ENCODE peak calls at places on chromosome 13, in four cellular contexts. P, W, E and J are unnamed samples.

GRCh38 chr13:101139076-101139475 is 277.2 kb downstream of the NALCN start:
- DNase-seq in W (no peak), E (no peak), P (no peak), J (no peak)

GRCh38 chr13:60121288-60121687 is 42.4 kb downstream of the DIAPH3 start:
- DNase-seq in P (no peak), E (no peak), W (no peak), J (no peak)

GRCh38 chr13:60397693-60398437 is 845 bp downstream of the TDRD3 start:
- DNase-seq in W (peak; percentile 86), P (peak; percentile 26), E (peak; percentile 16), J (peak; percentile 43)

GRCh38 chr13:111981446-111982165 is 85.3 kb upstream of the SOX1 start:
- DNase-seq in P (no peak), E (no peak), W (no peak), J (no peak)

GRCh38 chr13:46315036-46315435 is 72.0 kb downstream of the RUBCNL start:
- DNase-seq in E (no peak), P (no peak), W (no peak), J (no peak)

GRCh38 chr13:93262729-93263128 is 36.1 kb downstream of the GPC6 start:
- DNase-seq in E (no peak), P (no peak), W (no peak), J (no peak)

GRCh38 chr13:68078874-68079273 is 848.7 kb upstream of the PCDH9 start:
- DNase-seq in E (no peak), P (no peak), W (no peak), J (no peak)

GRCh38 chr13:65744761-65745160 is 1485.4 kb downstream of the PCDH9 start:
- DNase-seq in P (no peak), W (no peak), E (no peak), J (no peak)

GRCh38 chr13:111425326-111425725 is 104.9 kb downstream of the TEX29 start:
- DNase-seq in E (no peak), W (no peak), P (no peak), J (no peak)

GRCh38 chr13:36453518-36453917 is 21.2 kb downstream of the CCNA1 start:
- DNase-seq in W (no peak), E (no peak), P (no peak), J (no peak)

GRCh38 chr13:23434431-23434830 is 929 bp upstream of the SACS start:
- DNase-seq in E (no peak), P (no peak), W (no peak), J (no peak)

GRCh38 chr13:23436680-23437079 is 3.2 kb upstream of the SACS start:
- DNase-seq in E (no peak), W (no peak), P (no peak), J (no peak)

GRCh38 chr13:23430664-23431063 is 2.8 kb downstream of the SACS start:
- DNase-seq in P (peak; percentile 36), W (no peak), E (no peak), J (no peak)

GRCh38 chr13:23433171-23434153 is at the start of gene SACS:
- DNase-seq in E (no peak), W (peak; percentile 58), P (peak; percentile 81), J (no peak)

GRCh38 chr13:23432589-23432988 is 913 bp downstream of the SACS start:
- DNase-seq in E (no peak), P (no peak), W (no peak), J (no peak)
- H3K4me3 ChIP-seq in E (no peak overlapping the region), P (peak overlapping the region; percentile 94), W (peak overlapping the region; percentile 59), J (no peak overlapping the region)

GRCh38 chr13:107023335-107023734 is 455.4 kb upstream of the ARGLU1 start:
- DNase-seq in W (no peak), P (no peak), E (no peak), J (no peak)
- H3K9me3 ChIP-seq in W (no peaks in the 10 kb centered on the region), P (no peaks in the 10 kb centered on the region), E (no peaks in the 10 kb centered on the region), J (no peaks in the 10 kb centered on the region)

GRCh38 chr13:79401259-79402071 is 4.6 kb downstream of the RBM26 start:
- DNase-seq in W (no peak), E (no peak), P (no peak), J (no peak)

GRCh38 chr13:79404361-79404760 is 1.7 kb downstream of the RBM26 start:
- DNase-seq in W (no peak), E (no peak), P (no peak), J (no peak)

GRCh38 chr13:79403113-79403512 is 2.9 kb downstream of the RBM26 start:
- DNase-seq in W (no peak), E (no peak), P (no peak), J (no peak)

GRCh38 chr13:79402679-79403078 is 3.4 kb downstream of the RBM26 start:
- DNase-seq in E (no peak), P (no peak), W (no peak), J (no peak)

DNA sequence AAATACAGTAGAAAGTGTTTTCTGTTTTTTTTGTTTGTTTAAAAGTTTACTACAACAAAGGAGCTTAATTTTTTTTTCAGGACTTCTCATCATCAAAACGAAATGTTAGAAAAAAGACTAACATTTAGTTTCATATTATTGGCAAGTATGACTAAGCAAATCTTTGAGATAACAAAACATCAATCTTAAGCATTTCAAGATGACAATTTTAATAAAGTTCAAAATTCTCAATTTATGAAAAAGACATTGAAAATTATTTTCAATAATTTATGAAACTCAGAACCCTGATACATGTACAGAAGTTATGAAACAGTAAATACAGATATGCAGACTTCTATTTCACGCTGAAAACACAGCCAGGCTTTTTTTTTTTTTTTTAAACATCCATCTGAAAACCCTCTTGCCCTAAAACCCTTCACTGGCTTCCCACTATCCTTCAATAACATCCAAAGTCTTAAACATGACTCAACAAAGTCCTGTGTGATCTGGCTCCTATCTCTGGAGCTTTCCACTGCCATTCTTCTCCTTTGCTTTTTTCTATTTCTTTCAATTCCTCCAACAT is 3.9 kb downstream of the RBM26 start:
- DNase-seq in P (no peak), E (no peak), W (no peak), J (no peak)
- H3K4me3 ChIP-seq in P (no peak overlapping the region), E (no peak overlapping the region), W (no peak overlapping the region), J (no peak overlapping the region)

GRCh38 chr13:19181021-19181620 is 503 bp downstream of the TUBA3C start:
- DNase-seq in E (no peak), W (no peak), P (no peak), J (no peak)

GRCh38 chr13:19182536-19182935 is 912 bp upstream of the TUBA3C start:
- DNase-seq in W (no peak), E (no peak), P (no peak), J (no peak)

GRCh38 chr13:19183676-19184075 is 2.1 kb upstream of the TUBA3C start:
- DNase-seq in E (no peak), P (no peak), W (no peak), J (no peak)

GRCh38 chr13:19179916-19180315 is 1.7 kb downstream of the TUBA3C start:
- DNase-seq in E (no peak), P (no peak), W (no peak), J (no peak)

GRCh38 chr13:19181621-19182485 is at the start of gene TUBA3C:
- DNase-seq in P (peak; percentile 32), W (no peak), E (no peak), J (no peak)
- H3K9me3 ChIP-seq in P (no peaks in the 10 kb centered on the region), W (no peaks in the 10 kb centered on the region), E (peaks cover 31% of the 10 kb centered on the region), J (no peaks in the 10 kb centered on the region)

GRCh38 chr13:42148538-42148937 is 100.1 kb downstream of the DGKH start:
- DNase-seq in P (no peak), W (no peak), E (no peak), J (no peak)
- H3K4me3 ChIP-seq in P (no peak overlapping the region), W (no peak overlapping the region), E (no peak overlapping the region), J (no peak overlapping the region)

GRCh38 chr13:56755181-56755580 is 385.5 kb upstream of the PRR20A start:
- DNase-seq in E (no peak), W (no peak), P (no peak), J (no peak)

DNA sequence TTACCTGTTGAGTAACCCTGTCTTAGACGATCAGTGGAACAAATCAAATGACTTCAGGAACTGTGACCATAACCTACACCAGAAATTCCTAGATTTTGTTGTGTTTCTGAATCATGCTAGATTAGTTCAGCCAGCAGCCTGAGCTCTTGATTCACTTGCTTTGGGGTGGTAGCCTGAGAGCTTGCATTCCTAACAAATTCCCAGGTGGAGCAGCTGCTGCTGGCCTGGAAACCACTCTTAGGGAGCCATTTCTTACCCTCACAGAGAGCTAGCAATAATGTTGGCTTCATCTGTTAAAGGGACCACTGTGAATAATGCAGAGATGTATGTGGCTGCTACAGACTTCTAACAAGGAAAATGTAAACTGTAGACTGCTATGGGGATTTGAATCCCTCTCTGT is 388.1 kb upstream of the PRR20A start:
- DNase-seq in W (no peak), P (no peak), E (no peak), J (no peak)
- H3K9me3 ChIP-seq in W (no peaks in the 10 kb centered on the region), P (no peaks in the 10 kb centered on the region), E (no peaks in the 10 kb centered on the region), J (no peaks in the 10 kb centered on the region)